ENCODE peak calls at places on chromosomes 12 and 14, in six cellular contexts. K is IMR-90, M is mesendoderm, T is neuronal stem cell, W is H9, O is H1. V is an unnamed sample.

GRCh38 chr12:112309797-112310196 is 72.4 kb downstream of the HECTD4 start:
- DNase-seq in O (no peak), K (peak), M (no peak), W (no peak), T (no peak), V (no peak)

GRCh38 chr12:130871286-130872178 is at the start of gene RAN:
- DNase-seq in O (peak), W (peak), T (peak), M (peak), K (peak), V (peak)

GRCh38 chr14:36647827-36648753 is 13.6 kb upstream of the PAX9 start:
- DNase-seq in K (peak), M (peak), T (no peak), W (peak), O (no peak), V (peak)

GRCh38 chr12:109475993-109476806 is 900 bp downstream of the KCTD10 start:
- DNase-seq in O (no peak), W (no peak), T (no peak), K (no peak), M (peak), V (no peak)

GRCh38 chr12:130214686-130215370 is 52.6 kb downstream of the FZD10 start:
- DNase-seq in K (no peak), T (no peak), O (no peak), M (peak), W (no peak), V (no peak)

GRCh38 chr12:91091916-91092715 is 19.2 kb downstream of the LUM start:
- DNase-seq in M (no peak), T (no peak), K (no peak), O (no peak), W (no peak), V (no peak)

GRCh38 chr12:91319071-91319760 is 136.6 kb upstream of the DCN start:
- DNase-seq in K (no peak), M (no peak), T (no peak), W (no peak), O (no peak), V (no peak)

GRCh38 chr12:51196547-51196946 is 21.3 kb downstream of the POU6F1 start:
- DNase-seq in M (no peak), W (no peak), T (no peak), O (no peak), K (no peak), V (no peak)

GRCh38 chr12:124639407-124639806 is 72.0 kb upstream of the NCOR2 start:
- DNase-seq in T (no peak), O (no peak), W (no peak), M (no peak), K (no peak), V (no peak)

GRCh38 chr14:104315169-104315568 is 176.8 kb downstream of the KIF26A start:
- DNase-seq in O (no peak), W (peak), M (no peak), K (no peak), T (no peak), V (no peak)

GRCh38 chr14:54369343-54369742 is 27.5 kb upstream of the CDKN3 start:
- DNase-seq in O (no peak), M (peak), W (no peak), T (no peak), K (no peak), V (no peak)

GRCh38 chr12:30463636-30464035 is 232.0 kb downstream of the IPO8 start:
- DNase-seq in K (no peak), W (no peak), T (no peak), M (no peak), O (no peak), V (no peak)

GRCh38 chr12:119649202-119649808 is 18.6 kb upstream of the PRKAB1 start:
- DNase-seq in O (no peak), K (no peak), W (no peak), T (peak), M (no peak), V (no peak)

GRCh38 chr14:24434676-24435075 is 4.9 kb downstream of the KHNYN start:
- DNase-seq in K (no peak), W (no peak), T (no peak), M (no peak), O (no peak), V (no peak)

GRCh38 chr14:58533417-58533816 is 104.3 kb upstream of the DACT1 start:
- DNase-seq in O (no peak), M (peak), W (no peak), K (no peak), T (no peak), V (peak)

GRCh38 chr14:103561381-103562134 is 899 bp downstream of the BAG5 start:
- DNase-seq in W (peak), T (no peak), O (no peak), K (peak), M (peak), V (peak)

GRCh38 chr12:111596985-111597730 is 2.0 kb downstream of the ATXN2 start:
- DNase-seq in W (peak), T (peak), K (peak), M (peak), O (no peak), V (peak)

GRCh38 chr12:26441434-26441833 is 246.1 kb downstream of the SSPN start:
- DNase-seq in W (no peak), O (no peak), K (no peak), T (no peak), M (no peak), V (no peak)

GRCh38 chr14:92542766-92543554 is 29.4 kb downstream of the RIN3 start:
- DNase-seq in K (no peak), M (no peak), O (no peak), W (no peak), T (no peak), V (no peak)

GRCh38 chr14:74065746-74066575 is 18.3 kb downstream of the ALDH6A1 start:
- DNase-seq in M (no peak), W (no peak), T (no peak), K (peak), O (no peak), V (peak)

GRCh38 chr12:123815968-123816367 is 53.9 kb downstream of the DNAH10 start:
- DNase-seq in W (no peak), O (no peak), K (no peak), M (no peak), T (no peak), V (no peak)

GRCh38 chr12:108821407-108822397 is 35.7 kb downstream of the SSH1 start:
- DNase-seq in M (no peak), T (no peak), O (no peak), W (no peak), K (peak), V (peak)

GRCh38 chr14:102927878-102928411 is 5.5 kb downstream of the AMN start:
- DNase-seq in O (no peak), W (peak), K (no peak), M (peak), T (no peak), V (no peak)

GRCh38 chr12:105930612-105931011 is 208.1 kb downstream of the NUAK1 start:
- DNase-seq in M (no peak), T (no peak), O (no peak), K (no peak), W (no peak), V (no peak)

GRCh38 chr12:105321125-105321524 is 9.4 kb upstream of the C12orf75 start:
- DNase-seq in T (no peak), K (no peak), O (no peak), W (no peak), M (no peak), V (no peak)

GRCh38 chr12:70854138-70854537 is 66.4 kb downstream of the PTPRR start:
- DNase-seq in O (no peak), K (no peak), T (no peak), W (no peak), M (no peak), V (no peak)

GRCh38 chr12:77667101-77667500 is 163.6 kb upstream of the NAV3 start:
- DNase-seq in M (peak), W (no peak), K (peak), T (no peak), O (no peak), V (no peak)

GRCh38 chr14:89589400-89590128 is 172.5 kb upstream of the FOXN3 start:
- DNase-seq in K (no peak), M (no peak), O (no peak), W (no peak), T (no peak), V (no peak)
- H2BK15ac ChIP-seq in K (no peak), M (no peak), O (no peak), W (no peak), T (no peak), V (no peak)

GRCh38 chr14:63486729-63487128 is 56.4 kb downstream of the PPP2R5E start:
- DNase-seq in W (no peak), T (no peak), O (no peak), M (peak), K (no peak), V (no peak)

GRCh38 chr14:63492391-63492790 is 50.8 kb downstream of the PPP2R5E start:
- DNase-seq in T (no peak), O (no peak), W (no peak), M (no peak), K (peak), V (peak)

GRCh38 chr14:63493246-63493645 is 49.9 kb downstream of the PPP2R5E start:
- DNase-seq in W (no peak), M (peak), K (peak), O (no peak), T (peak), V (no peak)

GRCh38 chr14:63483315-63483714 is 59.9 kb downstream of the PPP2R5E start:
- DNase-seq in K (no peak), W (no peak), O (no peak), T (no peak), M (no peak), V (no peak)

GRCh38 chr14:63487724-63488123 is 55.5 kb downstream of the PPP2R5E start:
- DNase-seq in M (no peak), W (no peak), O (no peak), T (no peak), K (no peak), V (no peak)
- H2BK15ac ChIP-seq in M (no peak), W (no peak), O (no peak), T (no peak), K (no peak), V (no peak)

DNA sequence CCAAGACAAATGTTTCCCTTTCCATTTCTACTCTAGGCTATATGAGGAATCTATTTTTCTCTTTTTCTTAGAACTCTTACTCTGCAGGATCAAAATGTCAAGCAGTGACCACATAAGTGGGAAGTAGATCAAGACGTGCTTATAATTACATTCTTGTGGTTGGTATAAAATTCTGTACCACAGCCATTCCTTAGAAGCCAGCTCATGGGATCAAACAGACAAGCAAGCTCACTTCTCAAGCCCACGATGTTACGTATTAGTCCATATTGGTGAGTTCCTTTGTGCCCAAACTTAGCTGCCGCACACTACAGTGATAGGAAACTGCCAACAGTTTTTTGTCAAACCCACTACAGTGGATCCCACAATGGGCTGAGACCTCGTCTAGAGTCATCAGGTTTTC is 53.4 kb downstream of the IFNG start:
- DNase-seq in O (no peak), W (no peak), M (no peak), T (no peak), K (no peak), V (peak)
- H2BK15ac ChIP-seq in O (no peak), W (no peak), M (no peak), T (no peak), K (no peak), V (no peak)

DNA sequence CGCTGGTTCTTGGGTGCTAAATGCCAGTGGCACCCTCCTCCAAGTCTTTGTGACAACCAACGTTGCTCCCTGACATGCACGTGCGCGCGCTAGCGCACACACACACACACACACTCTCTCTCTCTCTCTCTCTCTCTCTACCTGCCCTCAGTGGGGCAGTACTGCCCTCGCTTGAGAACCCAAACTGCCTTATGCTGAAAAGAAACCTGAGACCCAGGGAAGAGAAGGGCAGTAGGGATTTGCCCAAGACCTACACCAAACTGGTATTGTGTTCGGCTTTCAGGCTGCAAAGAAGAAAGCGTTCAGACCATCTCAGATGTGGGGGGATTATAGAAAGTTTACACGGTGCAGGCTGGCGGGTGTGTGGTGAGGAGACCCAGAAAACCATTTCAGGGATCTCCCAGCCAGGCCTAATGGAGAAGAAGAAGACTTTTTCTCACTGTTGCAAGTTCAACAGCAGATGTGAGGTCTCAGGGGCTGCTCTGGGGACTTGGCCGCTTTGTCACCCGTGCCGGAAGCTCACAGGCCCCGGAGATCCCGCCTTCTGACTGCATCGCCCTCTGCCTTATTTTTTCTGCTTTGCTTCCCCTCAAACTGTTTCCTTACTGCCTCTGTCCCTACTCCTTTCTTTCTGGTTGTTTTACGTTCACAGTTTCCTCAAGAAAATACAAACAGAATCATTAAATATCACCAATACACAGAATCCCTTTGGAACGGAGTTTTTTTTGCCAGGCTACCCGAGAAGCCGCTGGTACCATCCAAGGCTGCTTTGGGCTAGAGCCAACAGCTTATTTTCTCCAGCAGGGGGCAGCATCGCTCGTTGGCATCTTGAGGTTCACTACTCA is 82.4 kb downstream of the PPM1A start:
- DNase-seq in O (peak), W (peak), M (peak), K (peak), T (peak), V (peak)
- H2BK15ac ChIP-seq in O (no peak), W (no peak), M (no peak), K (no peak), T (no peak), V (no peak)

GRCh38 chr14:35423621-35424020 is 19.1 kb upstream of the NFKBIA start:
- DNase-seq in T (no peak), W (no peak), O (no peak), M (no peak), K (no peak), V (no peak)
- H2BK15ac ChIP-seq in T (no peak), W (no peak), O (no peak), M (no peak), K (no peak), V (no peak)